ENCODE peak calls at places on chromosomes 7 and 10, in seven cellular contexts. K is ascending aorta, R is astrocyte of the cerebellum, E is mammary epithelial cell, C is brain microvascular endothelial cell, W is heart right ventricle, X is PC-9. Z is an unnamed sample.

GRCh38 chr10:92419740-92420553 is 129.0 kb downstream of the MARCHF5 start:
- DNase-seq in R (no peak), C (peak), E (no peak), X (no peak), K (no peak), W (peak), Z (no peak)

GRCh38 chr7:132495931-132496330 is 80.3 kb downstream of the PLXNA4 start:
- DNase-seq in W (no peak), R (no peak), E (no peak), C (no peak), K (no peak), X (no peak), Z (no peak)

GRCh38 chr7:23247602-23248335 is 1.2 kb downstream of the GPNMB start:
- DNase-seq in K (peak), C (no peak), W (peak), X (no peak), E (no peak), R (no peak), Z (no peak)

GRCh38 chr10:28578454-28578853 is 45.5 kb downstream of the WAC start:
- DNase-seq in K (no peak), W (no peak), E (no peak), X (no peak), R (no peak), C (no peak), Z (no peak)

GRCh38 chr10:46062735-46063428 is 16.8 kb upstream of the MSMB start:
- DNase-seq in K (no peak), X (no peak), E (no peak), C (no peak), W (no peak), R (no peak), Z (no peak)

GRCh38 chr10:24884316-24884715 is 68.1 kb downstream of the PRTFDC1 start:
- DNase-seq in K (no peak), C (no peak), W (no peak), E (no peak), R (no peak), X (no peak), Z (no peak)

GRCh38 chr7:44891372-44891771 is 6.0 kb upstream of the PURB start:
- DNase-seq in R (no peak), E (no peak), X (no peak), C (no peak), K (no peak), W (no peak), Z (no peak)

GRCh38 chr10:114041166-114041565 is 2.5 kb upstream of the ADRB1 start:
- DNase-seq in R (no peak), C (no peak), E (no peak), X (no peak), W (peak), K (no peak), Z (no peak)

GRCh38 chr7:37352974-37353948 is 95.4 kb downstream of the ELMO1 start:
- DNase-seq in R (no peak), C (no peak), K (no peak), W (no peak), X (no peak), E (no peak), Z (no peak)

GRCh38 chr10:112361951-112362770 is 11.8 kb upstream of the ACSL5 start:
- DNase-seq in C (no peak), X (peak), K (peak), E (peak), W (peak), R (no peak), Z (no peak)

GRCh38 chr10:44589931-44590330 is 205.0 kb upstream of the CXCL12 start:
- DNase-seq in K (no peak), X (no peak), W (no peak), E (no peak), R (no peak), C (no peak), Z (no peak)

GRCh38 chr10:69222157-69223027 is 2.3 kb downstream of the HKDC1 start:
- DNase-seq in E (peak), K (no peak), C (peak), R (peak), X (peak), W (no peak), Z (no peak)

GRCh38 chr10:133098426-133099124 is 10.9 kb downstream of the ADGRA1 start:
- DNase-seq in K (no peak), C (no peak), R (no peak), W (no peak), E (no peak), X (no peak), Z (no peak)

GRCh38 chr7:15280078-15280734 is 281.6 kb downstream of the AGMO start:
- DNase-seq in X (no peak), R (no peak), K (no peak), C (no peak), E (no peak), W (no peak), Z (no peak)

GRCh38 chr10:120946497-120946896 is 95.3 kb downstream of the WDR11 start:
- DNase-seq in W (no peak), E (no peak), C (no peak), X (no peak), K (no peak), R (no peak), Z (no peak)

GRCh38 chr7:155746188-155746587 is 66.1 kb downstream of the SHH start:
- DNase-seq in R (no peak), K (no peak), X (no peak), W (no peak), C (no peak), E (no peak), Z (no peak)

GRCh38 chr7:35241884-35242283 is 12.0 kb downstream of the TBX20 start:
- DNase-seq in C (no peak), X (no peak), W (no peak), E (no peak), R (no peak), K (no peak), Z (no peak)

DNA sequence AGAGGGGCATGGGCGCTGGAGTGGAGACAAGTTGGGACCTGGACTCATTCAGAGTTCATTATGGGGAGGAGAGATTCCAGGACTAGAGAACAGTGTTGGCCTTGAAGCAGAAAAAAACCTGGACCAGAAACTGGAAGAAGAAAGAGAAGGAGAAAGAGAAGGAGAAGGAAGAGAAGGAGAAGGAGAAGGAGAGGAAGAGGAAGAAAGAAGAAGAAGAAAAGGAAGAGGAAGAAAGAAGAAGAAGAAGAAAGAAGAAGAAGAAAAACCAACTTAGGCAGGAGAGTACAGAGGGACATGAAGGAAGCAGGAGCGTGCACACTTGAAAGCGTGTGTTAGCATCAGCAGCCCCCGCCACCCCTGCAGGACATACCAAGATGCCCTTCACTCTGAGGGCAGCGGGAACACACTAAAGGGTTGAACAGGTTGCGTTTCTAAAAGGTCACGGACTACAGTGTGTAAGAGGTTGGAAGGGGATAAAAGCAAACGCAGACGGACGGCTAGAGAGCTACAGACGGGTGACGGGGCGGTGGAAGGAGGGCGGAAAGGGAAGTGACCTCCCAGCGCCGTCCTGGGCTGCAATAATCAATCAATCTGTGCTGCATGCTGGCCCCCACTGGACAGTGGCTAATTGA is 95.3 kb downstream of the SEC61G start:
- DNase-seq in E (no peak), C (no peak), R (no peak), W (no peak), K (no peak), X (no peak), Z (no peak)
- H3K4me3 ChIP-seq in E (peak), C (peak), R (peak), W (peak), K (no peak), X (no peak), Z (no peak)

GRCh38 chr7:139043823-139044812 is 8.3 kb upstream of the ZC3HAV1L start:
- DNase-seq in W (no peak), R (no peak), C (no peak), E (peak), X (peak), K (no peak), Z (no peak)
- TF ChIP-seq CTCF in W (no peak), R (no peak), C (no peak), E (no peak), X (no peak), K (no peak), Z (no peak)

GRCh38 chr10:60718891-60719290 is 59.4 kb upstream of the CDK1 start:
- DNase-seq in C (no peak), R (peak), X (no peak), W (no peak), E (peak), K (no peak), Z (no peak)
- H3K4me3 ChIP-seq in C (no peak), R (no peak), X (no peak), W (no peak), E (no peak), K (no peak), Z (no peak)

DNA sequence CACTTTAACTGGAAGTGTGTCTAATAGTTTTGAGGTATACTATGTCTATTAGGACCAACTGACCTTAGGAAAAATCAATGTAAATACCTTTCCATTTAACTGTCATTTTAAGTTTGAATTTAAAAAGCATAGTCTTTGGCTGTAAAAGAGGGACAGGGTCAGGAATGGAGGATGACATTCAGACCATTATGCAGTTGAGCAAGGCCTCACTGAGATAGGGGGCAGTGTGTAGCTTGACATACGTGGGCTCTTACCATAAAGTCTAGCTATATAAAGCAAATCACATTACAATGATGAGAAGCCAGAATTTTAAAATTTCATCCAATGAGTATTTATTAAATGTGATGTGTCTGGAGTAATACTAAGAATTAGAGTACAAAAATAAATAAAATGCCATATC is 17.9 kb downstream of the PALS2 start:
- DNase-seq in R (no peak), W (no peak), E (no peak), C (no peak), K (no peak), X (no peak), Z (no peak)
- TF ChIP-seq CTCF in R (no peak), W (no peak), E (peak), C (peak), K (no peak), X (no peak), Z (no peak)

DNA sequence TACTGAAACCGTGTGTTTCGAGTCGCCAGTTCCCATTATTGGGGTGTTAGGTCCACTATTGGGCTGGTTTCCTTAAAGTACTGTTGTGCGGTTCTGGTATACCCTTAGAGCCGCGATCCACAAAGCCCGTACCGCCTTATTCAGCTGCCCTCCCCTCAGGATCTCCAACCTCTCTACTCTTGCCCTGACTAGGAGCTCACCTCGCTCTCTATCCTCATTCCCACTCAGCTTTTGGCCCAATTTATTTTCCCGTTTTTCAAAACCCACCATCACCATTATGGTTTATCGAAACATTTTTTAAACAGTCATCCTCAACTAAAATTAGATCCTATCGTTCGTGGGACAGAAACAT is 454 bp upstream of the ETV1 start:
- DNase-seq in K (no peak), W (no peak), R (no peak), E (no peak), C (peak), X (no peak), Z (no peak)
- H3K4me3 ChIP-seq in K (peak), W (peak), R (peak), E (peak), C (peak), X (peak), Z (peak)

DNA sequence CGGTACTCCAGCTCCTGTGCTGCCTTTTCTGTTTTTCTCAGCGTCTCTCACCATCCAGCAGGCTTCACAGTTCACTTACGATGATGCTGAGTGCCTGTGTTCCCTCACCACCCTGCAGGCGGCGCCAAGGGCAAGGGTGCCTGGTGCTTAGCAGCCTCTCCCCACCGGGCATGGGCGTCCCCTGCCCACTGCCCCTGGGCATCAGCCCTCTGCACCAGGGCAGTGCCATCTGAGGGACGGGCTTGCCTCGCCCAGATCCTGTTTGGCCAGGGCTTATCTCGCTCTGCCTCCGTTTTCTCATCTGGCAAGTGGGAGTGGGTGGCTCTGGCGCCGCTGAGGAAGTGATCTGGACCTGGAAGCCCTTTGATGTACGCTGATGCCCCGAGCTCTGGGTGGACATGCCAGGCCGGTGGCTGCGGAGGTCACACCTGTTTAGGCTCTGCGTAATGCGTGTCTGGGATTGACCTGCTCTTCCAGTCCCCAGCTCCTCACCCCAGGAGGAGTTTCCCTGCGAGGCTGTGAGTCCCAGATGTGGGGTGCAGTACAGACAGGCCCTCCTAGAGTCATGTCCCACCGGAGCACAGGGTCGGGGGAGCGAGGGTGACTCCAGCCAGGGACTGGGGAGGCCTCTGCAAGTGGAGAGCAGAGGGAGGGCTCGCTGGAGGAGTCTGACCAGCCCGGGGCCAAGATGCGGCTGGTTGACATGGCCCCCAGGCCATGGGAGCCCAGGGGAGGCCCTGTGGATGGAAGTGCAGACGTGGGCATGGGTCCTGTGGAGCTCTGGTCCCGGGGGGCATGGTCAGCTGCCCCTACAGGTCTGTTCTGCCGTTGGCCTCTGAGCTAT is 11.8 kb downstream of the TTYH3 start:
- DNase-seq in R (no peak), X (no peak), W (no peak), K (no peak), C (no peak), E (no peak), Z (no peak)
- TF ChIP-seq CTCF in R (peak), X (peak), W (no peak), K (no peak), C (peak), E (no peak), Z (peak)

GRCh38 chr7:106071356-106071998 is 40.6 kb downstream of the SYPL1 start:
- DNase-seq in E (no peak), W (no peak), R (no peak), K (no peak), X (peak), C (no peak), Z (no peak)
- H3K4me3 ChIP-seq in E (no peak), W (no peak), R (no peak), K (no peak), X (peak), C (no peak), Z (no peak)

GRCh38 chr10:16789765-16790164 is 27.5 kb downstream of the RSU1 start:
- DNase-seq in X (no peak), K (no peak), R (no peak), W (no peak), E (no peak), C (no peak), Z (no peak)
- TF ChIP-seq CTCF in X (no peak), K (no peak), R (no peak), W (no peak), E (no peak), C (no peak), Z (no peak)

DNA sequence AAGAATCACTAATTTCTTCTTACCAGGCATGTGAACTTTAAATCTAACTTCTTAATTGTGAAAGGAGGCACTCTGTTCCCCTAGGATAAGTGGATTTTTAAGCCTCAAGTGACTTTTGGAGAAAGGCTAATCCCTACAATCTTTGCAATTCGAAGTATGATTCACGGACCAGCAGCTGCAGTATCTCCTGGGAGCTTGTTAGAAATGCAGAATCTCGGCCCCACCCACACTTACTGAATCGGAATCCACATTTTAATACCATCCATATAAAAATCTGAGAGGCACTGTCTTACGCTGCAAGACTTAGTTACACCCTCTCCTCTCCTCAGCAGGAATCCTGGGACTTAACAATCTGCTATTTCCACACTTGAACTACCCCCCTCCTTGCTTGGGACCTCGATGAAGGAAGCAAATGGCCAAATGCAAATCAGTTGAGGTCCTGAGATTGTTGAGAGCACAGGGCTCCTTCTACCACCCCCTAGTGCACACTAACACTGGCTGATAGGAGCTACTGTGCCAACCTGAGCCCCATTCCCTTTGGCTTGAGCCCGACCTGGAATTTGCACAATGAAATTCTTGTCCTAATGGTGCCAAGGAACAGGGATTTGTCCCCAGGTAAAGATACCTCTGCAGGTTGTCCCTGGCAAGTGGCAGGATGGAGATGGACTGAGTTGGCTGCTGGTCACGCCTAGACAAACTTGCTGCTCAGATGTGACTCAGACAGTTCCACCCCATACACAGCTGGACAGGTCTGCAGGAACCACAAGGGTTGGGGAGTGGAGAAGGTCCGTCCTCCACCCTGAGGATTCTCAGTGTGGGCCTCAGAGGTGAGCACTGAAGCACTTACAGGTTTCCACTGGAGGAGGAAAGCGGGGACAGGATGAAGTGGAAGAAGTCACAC is 20.8 kb downstream of the ITPRIP start:
- DNase-seq in K (no peak), R (no peak), W (no peak), E (peak), C (peak), X (no peak), Z (no peak)
- H3K4me3 ChIP-seq in K (no peak), R (no peak), W (no peak), E (no peak), C (no peak), X (no peak), Z (no peak)

GRCh38 chr7:113159746-113160339 is 41.5 kb upstream of the SMIM30 start:
- DNase-seq in R (peak), W (no peak), X (no peak), K (no peak), E (peak), C (peak), Z (no peak)
- TF ChIP-seq CTCF in R (peak), W (peak), X (peak), K (no peak), E (peak), C (peak), Z (peak)

Z was measured in AG04449.